ENCODE peak calls at places on chromosomes 11 and 22, in four cellular contexts. C, J, S and D are unnamed samples.

GRCh38 chr11:66844496-66845142 is 1.4 kb downstream of the RCE1 start:
- DNase-seq in S (no peak), C (no peak), J (peak; percentile 13), D (no peak)

GRCh38 chr11:45333506-45333971 is 47.4 kb upstream of the SYT13 start:
- DNase-seq in C (peak; percentile 15), J (peak; percentile 29), S (no peak), D (no peak)

GRCh38 chr11:112266410-112266778 is 5.7 kb upstream of the PLET1 start:
- DNase-seq in S (no peak), J (peak; percentile 37), C (no peak), D (no peak)

GRCh38 chr11:134154441-134154840 is 69.3 kb downstream of the NCAPD3 start:
- DNase-seq in S (no peak), C (no peak), J (no peak), D (no peak)

GRCh38 chr11:69398529-69399492 is 82.7 kb upstream of the LINC01488 start:
- DNase-seq in S (no peak), C (no peak), J (no peak), D (no peak)

GRCh38 chr22:50272103-50272782 is 2.1 kb upstream of the MAPK11 start:
- DNase-seq in J (peak; percentile 48), S (no peak), C (no peak), D (peak; percentile 73)

GRCh38 chr11:47378011-47378835 is at the start of gene SPI1:
- DNase-seq in J (peak; percentile 43), S (peak; percentile 41), C (no peak), D (no peak)

GRCh38 chr22:38973289-38974169 is 8.6 kb upstream of the APOBEC3B start:
- DNase-seq in J (no peak), S (no peak), C (peak; percentile 42), D (peak; percentile 80)

GRCh38 chr11:29328961-29329441 is 687.8 kb downstream of the KCNA4 start:
- DNase-seq in C (peak; percentile 35), J (peak; percentile 1), S (no peak), D (no peak)

GRCh38 chr11:131033151-131033651 is 116.9 kb upstream of the SNX19 start:
- DNase-seq in S (no peak), J (no peak), C (peak; percentile 18), D (no peak)

GRCh38 chr22:48870436-48870835 is 957.2 kb downstream of the BRD1 start:
- DNase-seq in S (no peak), C (no peak), J (no peak), D (no peak)

GRCh38 chr11:106329273-106330018 is 252.0 kb downstream of the AASDHPPT start:
- DNase-seq in S (no peak), J (no peak), C (no peak), D (no peak)

GRCh38 chr11:26677566-26677965 is 44.3 kb downstream of the SLC5A12 start:
- DNase-seq in C (no peak), J (no peak), S (no peak), D (no peak)

GRCh38 chr11:82936261-82936660 is 34.7 kb downstream of the DDIAS start:
- DNase-seq in S (no peak), C (no peak), J (no peak), D (no peak)

GRCh38 chr22:42154731-42155543 is 24.3 kb upstream of the CYP2D6 start:
- DNase-seq in S (no peak), J (no peak), C (no peak), D (no peak)

GRCh38 chr11:14318581-14318981 is 40.4 kb downstream of the RRAS2 start:
- DNase-seq in J (no peak), C (no peak), S (no peak), D (no peak)

GRCh38 chr11:58685973-58686720 is 45.6 kb downstream of the GLYAT start:
- DNase-seq in J (no peak), C (no peak), S (no peak), D (no peak)

GRCh38 chr22:47456031-47456430 is 693.6 kb downstream of the TBC1D22A start:
- DNase-seq in C (no peak), S (no peak), J (no peak), D (no peak)

GRCh38 chr11:115409691-115410220 is 94.5 kb downstream of the CADM1 start:
- DNase-seq in J (peak; percentile 69), S (no peak), C (peak; percentile 94), D (no peak)

GRCh38 chr22:48153726-48154125 is 1391.3 kb downstream of the TBC1D22A start:
- DNase-seq in J (no peak), C (no peak), S (no peak), D (no peak)

GRCh38 chr11:127524618-127525017 is 524.0 kb upstream of the KIRREL3 start:
- DNase-seq in C (no peak), S (no peak), J (no peak), D (no peak)

GRCh38 chr11:67417425-67417824 is 1.9 kb downstream of the CARNS1 start:
- DNase-seq in J (no peak), S (no peak), C (no peak), D (no peak)

GRCh38 chr22:19631899-19632670 is 82.2 kb upstream of the SEPTIN5 start:
- DNase-seq in S (no peak), C (peak; percentile 32), J (peak; percentile 82), D (peak; percentile 78)

DNA sequence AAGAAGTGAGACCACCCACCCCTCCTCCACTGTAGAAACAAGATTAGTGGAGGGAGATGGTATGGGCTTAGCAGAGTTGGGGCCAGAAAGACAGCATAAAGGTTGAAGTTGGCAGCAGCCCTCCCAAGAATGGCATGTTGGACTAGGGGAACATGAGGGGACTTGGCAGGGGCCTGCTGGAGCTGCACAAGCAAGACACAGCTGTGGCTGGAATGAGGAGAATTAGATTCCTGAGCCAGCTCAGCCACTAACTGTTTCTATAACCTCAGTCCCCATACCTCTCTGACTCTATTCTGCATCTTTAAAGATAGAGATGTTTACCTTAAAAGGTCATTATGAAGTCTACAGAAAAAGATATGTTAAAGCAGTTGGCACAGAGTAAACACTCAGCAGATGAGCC is 13.2 kb downstream of the MAP6 start:
- DNase-seq in J (no peak), S (no peak), C (no peak), D (no peak)
- TF ChIP-seq JUND in J (no peak), S (no peak), C (no peak), D (no peak)

GRCh38 chr11:24078056-24078455 is 418.8 kb upstream of the LUZP2 start:
- DNase-seq in S (no peak), C (no peak), J (no peak), D (no peak)
- TF ChIP-seq TCF12 in S (no peak), C (no peak), J (no peak), D (no peak)

GRCh38 chr11:76577199-76577920 is 93.2 kb downstream of the LRRC32 start:
- DNase-seq in S (no peak), J (peak; percentile 88), C (no peak), D (no peak)
- H3K27ac ChIP-seq in S (no peak overlapping the region), J (peak overlapping the region; percentile 86), C (no peak overlapping the region), D (no peak overlapping the region)

DNA sequence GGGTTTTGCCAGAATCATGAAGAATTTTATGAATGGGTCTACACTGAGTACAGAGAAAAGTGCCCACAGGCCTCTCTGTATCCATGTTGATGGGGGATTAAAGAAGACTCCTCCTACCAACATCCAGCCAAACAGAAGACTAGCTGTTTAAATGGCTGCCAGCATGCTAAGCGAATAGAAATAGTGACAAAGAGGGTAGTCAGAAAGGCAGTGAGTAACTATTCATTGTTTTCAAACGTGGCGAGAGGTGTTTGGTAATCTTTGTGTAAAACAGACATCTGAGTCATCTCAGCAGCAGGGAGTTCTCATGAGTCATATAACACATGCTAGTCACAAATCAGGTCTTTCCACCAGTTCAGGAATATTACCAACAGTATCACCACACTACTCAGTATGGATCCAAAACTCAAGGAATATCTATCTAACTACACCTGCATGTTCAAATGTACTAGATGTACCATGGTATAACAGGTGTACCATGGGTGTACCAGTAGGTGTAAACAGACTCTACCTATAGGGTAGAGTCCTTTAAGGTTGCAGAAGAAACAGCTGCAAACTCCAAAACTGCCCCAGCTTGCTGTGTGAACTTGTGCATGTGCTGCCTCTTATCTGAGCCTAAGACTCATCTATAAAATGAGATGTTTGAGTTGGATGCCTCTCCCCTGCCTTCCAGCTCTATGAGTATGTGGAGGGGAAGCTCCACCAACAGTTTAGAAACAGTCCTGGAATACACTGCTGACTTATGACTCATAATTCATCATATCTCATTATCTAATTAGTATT is 82.0 kb downstream of the SLC1A2 start:
- DNase-seq in J (no peak), C (peak; percentile 85), S (no peak), D (no peak)
- TF ChIP-seq JUND in J (peak; percentile 96), C (peak; percentile 53), S (no peak), D (no peak)

GRCh38 chr11:78646564-78647185 is 72.0 kb upstream of the NARS2 start:
- DNase-seq in S (no peak), C (peak; percentile 59), J (peak; percentile 54), D (peak; percentile 73)
- TF ChIP-seq TCF12 in S (no peak), C (no peak), J (no peak), D (no peak)